ENCODE peak calls at places on chromosomes 1 and 21, in four cellular contexts. One of them, this sample, is unnamed.
A peak's percentile ranks its signal among the peaks of the same experiment; 100 is the strongest.

GRCh38 chr1:7386226-7387052 is 384.7 kb upstream of the VAMP3 start:
- DNase-seq in endothelial cell of umbilical vein: no peak
- DNase-seq in GM23248: no peak
- DNase-seq in fibroblast of lung: no peak
- DNase-seq in this sample: no peak

GRCh38 chr1:81937791-81938450 is 137.2 kb downstream of the ADGRL2 start:
- DNase-seq in endothelial cell of umbilical vein: no peak
- DNase-seq in GM23248: no peak
- DNase-seq in fibroblast of lung: no peak
- DNase-seq in this sample: no peak

GRCh38 chr21:31442339-31442738 is 98.3 kb upstream of the TIAM1 start:
- DNase-seq in fibroblast of lung: no peak
- DNase-seq in GM23248: no peak
- DNase-seq in endothelial cell of umbilical vein: no peak
- DNase-seq in this sample: no peak

GRCh38 chr21:44083631-44084291 is 23.4 kb upstream of the PWP2 start:
- DNase-seq in fibroblast of lung: no peak
- DNase-seq in endothelial cell of umbilical vein: peak; percentile 85
- DNase-seq in GM23248: no peak
- DNase-seq in this sample: no peak

GRCh38 chr1:32487182-32487581 is 22.3 kb downstream of the ZBTB8B start:
- DNase-seq in GM23248: no peak
- DNase-seq in endothelial cell of umbilical vein: peak; percentile 34
- DNase-seq in fibroblast of lung: no peak
- DNase-seq in this sample: no peak

GRCh38 chr1:58573705-58574591 is 3.1 kb downstream of the TACSTD2 start:
- DNase-seq in endothelial cell of umbilical vein: peak; percentile 68
- DNase-seq in GM23248: no peak
- DNase-seq in fibroblast of lung: no peak
- DNase-seq in this sample: no peak

GRCh38 chr1:112673589-112674439 is 645 bp upstream of the MOV10 start:
- DNase-seq in endothelial cell of umbilical vein: peak; percentile 78
- DNase-seq in GM23248: peak; percentile 82
- DNase-seq in fibroblast of lung: peak; percentile 79
- DNase-seq in this sample: peak; percentile 52

GRCh38 chr1:208071425-208072031 is 160.6 kb upstream of the CD34 start:
- DNase-seq in fibroblast of lung: no peak
- DNase-seq in GM23248: no peak
- DNase-seq in endothelial cell of umbilical vein: no peak
- DNase-seq in this sample: no peak

GRCh38 chr1:62294211-62294610 is 25.0 kb downstream of the KANK4 start:
- DNase-seq in endothelial cell of umbilical vein: no peak
- DNase-seq in fibroblast of lung: peak; percentile 8
- DNase-seq in GM23248: peak; percentile 29
- DNase-seq in this sample: peak; percentile 9

GRCh38 chr21:34844033-34844923 is 175.5 kb downstream of the CLIC6 start:
- DNase-seq in endothelial cell of umbilical vein: no peak
- DNase-seq in GM23248: peak; percentile 58
- DNase-seq in fibroblast of lung: no peak
- DNase-seq in this sample: no peak

GRCh38 chr1:241485554-241485992 is 34.0 kb downstream of the FH start:
- DNase-seq in endothelial cell of umbilical vein: peak; percentile 44
- DNase-seq in GM23248: peak; percentile 32
- DNase-seq in fibroblast of lung: peak; percentile 38
- DNase-seq in this sample: peak; percentile 44

GRCh38 chr1:74467786-74468377 is 44.5 kb downstream of the LRRC53 start:
- DNase-seq in GM23248: peak; percentile 30
- DNase-seq in endothelial cell of umbilical vein: no peak
- DNase-seq in fibroblast of lung: no peak
- DNase-seq in this sample: no peak

GRCh38 chr1:6419803-6420593 is at the start of gene HES2:
- DNase-seq in GM23248: peak; percentile 48
- DNase-seq in endothelial cell of umbilical vein: peak; percentile 36
- DNase-seq in fibroblast of lung: no peak
- DNase-seq in this sample: no peak

GRCh38 chr1:160884579-160884978 is 401 bp downstream of the ITLN1 start:
- DNase-seq in GM23248: no peak
- DNase-seq in endothelial cell of umbilical vein: no peak
- DNase-seq in fibroblast of lung: no peak
- DNase-seq in this sample: peak; percentile 44

GRCh38 chr21:44405948-44406872 is 49.1 kb upstream of the LRRC3 start:
- DNase-seq in endothelial cell of umbilical vein: no peak
- DNase-seq in fibroblast of lung: no peak
- DNase-seq in GM23248: peak; percentile 22
- DNase-seq in this sample: no peak

GRCh38 chr1:151816964-151817730 is 11.9 kb upstream of the LINGO4 start:
- DNase-seq in endothelial cell of umbilical vein: no peak
- DNase-seq in fibroblast of lung: no peak
- DNase-seq in GM23248: no peak
- DNase-seq in this sample: peak; percentile 53

GRCh38 chr1:20717452-20718342 is at the start of gene KIF17:
- DNase-seq in endothelial cell of umbilical vein: peak; percentile 58
- DNase-seq in GM23248: peak; percentile 93
- DNase-seq in fibroblast of lung: peak; percentile 78
- DNase-seq in this sample: peak; percentile 21

GRCh38 chr21:45283019-45283610 is 4.6 kb downstream of the POFUT2 start:
- DNase-seq in GM23248: no peak
- DNase-seq in fibroblast of lung: no peak
- DNase-seq in endothelial cell of umbilical vein: no peak
- DNase-seq in this sample: no peak

GRCh38 chr1:119647734-119648619 is at the start of gene ZNF697:
- DNase-seq in fibroblast of lung: peak; percentile 98
- DNase-seq in GM23248: peak; percentile 97
- DNase-seq in endothelial cell of umbilical vein: peak; percentile 98
- DNase-seq in this sample: no peak

GRCh38 chr1:191022856-191023255 is 545.2 kb upstream of the BRINP3 start:
- DNase-seq in fibroblast of lung: peak; percentile 22
- DNase-seq in GM23248: no peak
- DNase-seq in endothelial cell of umbilical vein: peak; percentile 91
- DNase-seq in this sample: no peak

GRCh38 chr1:18703041-18703621 is 72.5 kb downstream of the PAX7 start:
- DNase-seq in GM23248: no peak
- DNase-seq in fibroblast of lung: no peak
- DNase-seq in endothelial cell of umbilical vein: no peak
- DNase-seq in this sample: no peak

GRCh38 chr1:223770621-223771315 is 58.4 kb downstream of the CAPN2 start:
- DNase-seq in endothelial cell of umbilical vein: peak; percentile 46
- DNase-seq in fibroblast of lung: no peak
- DNase-seq in GM23248: no peak
- DNase-seq in this sample: no peak

GRCh38 chr1:15201221-15201620 is 45.8 kb upstream of the FHAD1 start:
- DNase-seq in GM23248: no peak
- DNase-seq in endothelial cell of umbilical vein: no peak
- DNase-seq in fibroblast of lung: no peak
- DNase-seq in this sample: no peak
- H3K4me2 ChIP-seq in GM23248: no peak overlapping the region
- H3K4me2 ChIP-seq in endothelial cell of umbilical vein: no peak overlapping the region
- H3K4me2 ChIP-seq in fibroblast of lung: peak overlapping the region; percentile 59
- H3K4me2 ChIP-seq in this sample: no peak overlapping the region

DNA sequence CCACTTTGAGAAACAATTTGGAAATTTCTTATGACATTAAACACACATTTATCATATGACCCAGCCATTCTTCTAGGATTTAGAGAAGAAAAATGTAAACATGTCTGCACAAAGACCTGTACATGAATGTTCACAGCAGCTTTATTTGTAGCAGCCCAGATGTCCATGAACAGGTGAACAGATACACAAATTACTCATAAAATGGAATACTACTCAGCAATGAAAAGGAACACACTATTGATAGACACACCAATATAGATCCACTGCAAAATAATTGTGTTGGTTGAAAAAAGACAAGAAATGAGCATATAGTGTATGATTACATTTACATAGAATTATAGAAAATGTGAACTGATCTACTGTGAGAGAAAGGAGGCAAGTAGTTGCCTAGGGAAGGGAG is 26.1 kb downstream of the ARHGEF11 start:
- DNase-seq in endothelial cell of umbilical vein: no peak
- DNase-seq in fibroblast of lung: no peak
- DNase-seq in GM23248: no peak
- DNase-seq in this sample: no peak
- H3K9me3 ChIP-seq in endothelial cell of umbilical vein: no peaks in the 10 kb centered on the region
- H3K9me3 ChIP-seq in fibroblast of lung: no peaks in the 10 kb centered on the region
- H3K9me3 ChIP-seq in GM23248: peaks cover 4% of the 10 kb centered on the region
- H3K9me3 ChIP-seq in this sample: peaks cover 11% of the 10 kb centered on the region

DNA sequence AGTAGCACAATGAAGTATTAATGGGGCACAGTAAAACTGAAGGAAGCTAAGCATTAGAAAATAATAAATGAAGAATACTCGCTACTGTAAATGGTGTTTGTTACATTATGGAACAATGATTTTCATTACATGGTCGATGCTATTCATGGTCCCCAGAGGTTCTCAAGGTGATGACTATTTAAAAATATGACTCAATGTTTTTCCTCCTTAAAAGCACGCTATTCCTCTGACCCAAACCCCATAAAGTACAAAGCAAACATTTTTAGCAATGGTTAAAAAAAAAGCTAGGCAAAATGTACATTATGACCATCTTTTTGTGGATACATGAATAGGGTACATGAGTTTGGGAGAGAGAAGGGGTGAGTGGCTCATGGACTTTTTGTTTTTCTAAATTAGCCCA is 34.3 kb downstream of the VAMP4 start:
- DNase-seq in endothelial cell of umbilical vein: no peak
- DNase-seq in GM23248: no peak
- DNase-seq in fibroblast of lung: no peak
- DNase-seq in this sample: no peak
- H3K4me2 ChIP-seq in endothelial cell of umbilical vein: no peak overlapping the region
- H3K4me2 ChIP-seq in GM23248: no peak overlapping the region
- H3K4me2 ChIP-seq in fibroblast of lung: no peak overlapping the region
- H3K4me2 ChIP-seq in this sample: no peak overlapping the region

DNA sequence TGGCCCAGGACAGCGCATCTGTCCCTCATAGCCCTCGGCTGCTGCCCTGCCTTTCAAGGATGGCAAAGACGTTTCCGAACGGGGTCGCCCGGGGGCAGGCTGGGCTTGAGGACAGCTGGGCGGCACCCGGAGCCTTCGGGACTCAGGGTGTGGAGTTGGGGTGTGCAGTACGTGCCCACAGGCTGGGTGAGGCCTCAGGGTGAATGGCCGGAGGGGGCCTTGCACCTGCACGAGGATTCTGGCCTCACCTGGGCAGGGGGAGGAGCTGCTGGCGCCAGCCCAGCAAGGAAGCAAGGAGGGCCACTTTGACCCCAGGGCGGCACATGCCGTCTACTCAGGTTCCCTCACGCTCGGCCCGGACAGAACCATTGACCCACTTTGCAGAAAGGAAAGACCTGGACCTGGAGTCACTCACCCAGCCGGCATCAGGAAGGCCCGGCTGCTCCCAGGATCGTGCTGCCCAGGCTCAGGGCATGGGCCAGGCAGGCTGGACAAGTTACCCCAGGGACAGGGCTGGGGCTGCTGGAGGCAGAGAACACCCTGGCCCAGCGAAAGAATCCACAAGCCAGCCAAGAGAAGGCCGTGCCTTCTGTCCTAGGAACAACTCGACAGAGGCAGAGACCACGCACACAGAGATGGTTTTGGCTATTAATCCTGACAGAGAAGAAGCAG is 65.1 kb upstream of the TTC34 start:
- DNase-seq in fibroblast of lung: no peak
- DNase-seq in GM23248: no peak
- DNase-seq in endothelial cell of umbilical vein: no peak
- DNase-seq in this sample: no peak
- H3K9me3 ChIP-seq in fibroblast of lung: no peaks in the 10 kb centered on the region
- H3K9me3 ChIP-seq in GM23248: no peaks in the 10 kb centered on the region
- H3K9me3 ChIP-seq in endothelial cell of umbilical vein: peaks cover 6% of the 10 kb centered on the region
- H3K9me3 ChIP-seq in this sample: no peaks in the 10 kb centered on the region

GRCh38 chr1:230157409-230158390 is 90.7 kb downstream of the GALNT2 start:
- DNase-seq in fibroblast of lung: no peak
- DNase-seq in endothelial cell of umbilical vein: no peak
- DNase-seq in GM23248: no peak
- DNase-seq in this sample: no peak
- H3K4me2 ChIP-seq in fibroblast of lung: no peak overlapping the region
- H3K4me2 ChIP-seq in endothelial cell of umbilical vein: no peak overlapping the region
- H3K4me2 ChIP-seq in GM23248: no peak overlapping the region
- H3K4me2 ChIP-seq in this sample: no peak overlapping the region

GRCh38 chr1:2814511-2815075 is 13.1 kb upstream of the TTC34 start:
- DNase-seq in GM23248: no peak
- DNase-seq in fibroblast of lung: no peak
- DNase-seq in endothelial cell of umbilical vein: no peak
- DNase-seq in this sample: no peak
- H3K9me3 ChIP-seq in GM23248: no peaks in the 10 kb centered on the region
- H3K9me3 ChIP-seq in fibroblast of lung: no peaks in the 10 kb centered on the region
- H3K9me3 ChIP-seq in endothelial cell of umbilical vein: no peaks in the 10 kb centered on the region
- H3K9me3 ChIP-seq in this sample: no peaks in the 10 kb centered on the region

GRCh38 chr1:31433396-31433930 is 20.4 kb downstream of the SERINC2 start:
- DNase-seq in fibroblast of lung: no peak
- DNase-seq in GM23248: no peak
- DNase-seq in endothelial cell of umbilical vein: no peak
- DNase-seq in this sample: no peak

GRCh38 chr1:31432592-31433395 is 19.8 kb downstream of the SERINC2 start:
- DNase-seq in GM23248: no peak
- DNase-seq in endothelial cell of umbilical vein: no peak
- DNase-seq in fibroblast of lung: no peak
- DNase-seq in this sample: no peak

GRCh38 chr1:31434979-31435378 is 22.0 kb downstream of the SERINC2 start:
- DNase-seq in endothelial cell of umbilical vein: no peak
- DNase-seq in GM23248: no peak
- DNase-seq in fibroblast of lung: no peak
- DNase-seq in this sample: no peak

GRCh38 chr1:31435471-31436409 is 22.7 kb downstream of the SERINC2 start:
- DNase-seq in GM23248: no peak
- DNase-seq in fibroblast of lung: no peak
- DNase-seq in endothelial cell of umbilical vein: no peak
- DNase-seq in this sample: no peak

GRCh38 chr1:31434101-31434871 is 21.3 kb downstream of the SERINC2 start:
- DNase-seq in endothelial cell of umbilical vein: no peak
- DNase-seq in GM23248: no peak
- DNase-seq in fibroblast of lung: no peak
- DNase-seq in this sample: no peak
- H3K4me2 ChIP-seq in endothelial cell of umbilical vein: no peak overlapping the region
- H3K4me2 ChIP-seq in GM23248: no peak overlapping the region
- H3K4me2 ChIP-seq in fibroblast of lung: no peak overlapping the region
- H3K4me2 ChIP-seq in this sample: no peak overlapping the region

DNA sequence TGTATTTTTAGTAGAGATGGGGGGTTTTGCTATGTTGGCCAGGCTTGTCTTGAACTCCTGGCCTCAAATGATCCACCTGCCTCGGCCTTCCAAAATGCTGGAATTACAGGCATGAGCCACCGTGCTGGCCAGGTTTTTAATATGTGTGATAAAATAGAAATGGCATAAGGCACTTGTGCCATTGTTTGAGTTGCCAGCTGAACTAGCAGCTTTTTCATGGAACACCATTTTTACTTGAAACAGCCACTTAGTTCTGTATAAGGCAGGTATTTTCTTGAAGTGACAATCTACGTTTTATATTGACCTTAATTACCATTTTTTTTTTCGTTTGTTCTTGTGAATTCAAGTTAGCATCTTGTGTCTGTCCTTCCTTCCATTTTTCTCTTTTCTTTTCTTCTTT is 28.3 kb downstream of the MTF2 start:
- DNase-seq in endothelial cell of umbilical vein: no peak
- DNase-seq in GM23248: no peak
- DNase-seq in fibroblast of lung: no peak
- DNase-seq in this sample: no peak
- H3K9me3 ChIP-seq in endothelial cell of umbilical vein: no peaks in the 10 kb centered on the region
- H3K9me3 ChIP-seq in GM23248: no peaks in the 10 kb centered on the region
- H3K9me3 ChIP-seq in fibroblast of lung: no peaks in the 10 kb centered on the region
- H3K9me3 ChIP-seq in this sample: peaks cover 27% of the 10 kb centered on the region

DNA sequence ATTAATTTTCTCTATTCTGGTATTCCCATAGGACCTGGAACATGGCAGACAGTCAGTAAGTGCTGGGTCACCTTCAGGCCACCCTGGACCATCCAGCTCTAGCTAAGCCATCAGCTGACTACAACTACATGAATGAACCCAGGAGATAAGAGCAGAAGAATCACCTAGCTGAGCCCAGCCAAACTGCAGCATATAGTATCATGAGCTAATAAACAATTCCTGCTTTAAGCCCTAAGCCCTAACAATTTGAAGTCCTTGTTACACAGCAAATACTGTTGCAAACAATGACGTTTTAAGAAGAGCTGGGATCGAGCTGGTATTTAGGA is 14.2 kb upstream of the CITED4 start:
- DNase-seq in fibroblast of lung: no peak
- DNase-seq in endothelial cell of umbilical vein: no peak
- DNase-seq in GM23248: no peak
- DNase-seq in this sample: no peak
- H3K4me2 ChIP-seq in fibroblast of lung: no peak overlapping the region
- H3K4me2 ChIP-seq in endothelial cell of umbilical vein: peak overlapping the region; percentile 26
- H3K4me2 ChIP-seq in GM23248: no peak overlapping the region
- H3K4me2 ChIP-seq in this sample: no peak overlapping the region

This sample was measured in OCI-LY7.